ENCODE peak calls at places on chromosomes 3 and 15, in four cellular contexts. L is stimulated activated naive CD8-positive, alpha-beta T cell treated with anti-CD3 and anti-CD28 coated beads, Interleukin-15, amount 100 ng/mL, for 72 hours; X is osteoblast; T is T-helper 2 cell. H is an unnamed sample.

GRCh38 chr15:48962662-48963523 is 826 bp downstream of the SHC4 start:
- DNase-seq in T (peak; percentile 34), X (peak; percentile 79), L (no peak), H (peak; percentile 40)

GRCh38 chr3:138332472-138333073 is 2.9 kb upstream of the NME9 start:
- DNase-seq in X (peak; percentile 91), L (no peak), T (peak; percentile 39), H (no peak)

GRCh38 chr3:142782616-142783015 is 58.8 kb downstream of the TRPC1 start:
- DNase-seq in X (no peak), T (peak; percentile 3), L (no peak), H (no peak)

GRCh38 chr15:60381148-60381788 is 16.5 kb downstream of the ANXA2 start:
- DNase-seq in X (peak; percentile 77), L (no peak), T (no peak), H (no peak)

GRCh38 chr3:184765730-184766074 is 46.3 kb upstream of the VPS8 start:
- DNase-seq in T (no peak), X (peak; percentile 47), L (no peak), H (no peak)

GRCh38 chr3:188133646-188134045 is 20.3 kb upstream of the LPP start:
- DNase-seq in L (no peak), T (peak; percentile 8), X (peak; percentile 57), H (no peak)

GRCh38 chr3:4994144-4994730 is 15.0 kb downstream of the BHLHE40 start:
- DNase-seq in L (no peak), X (peak; percentile 79), T (no peak), H (no peak)

GRCh38 chr3:16849240-16849639 is 35.5 kb upstream of the PLCL2 start:
- DNase-seq in X (peak; percentile 9), T (peak; percentile 88), L (peak; percentile 44), H (no peak)

GRCh38 chr3:23481660-23482278 is 278.6 kb downstream of the UBE2E2 start:
- DNase-seq in X (no peak), L (no peak), T (no peak), H (no peak)

GRCh38 chr3:180085122-180085710 is 48.5 kb upstream of the PEX5L start:
- DNase-seq in X (no peak), L (no peak), T (peak; percentile 22), H (no peak)

GRCh38 chr3:65334045-65334665 is 646.4 kb upstream of the ADAMTS9 start:
- DNase-seq in X (no peak), T (no peak), L (no peak), H (peak; percentile 66)

GRCh38 chr3:141625506-141625905 is 112.6 kb upstream of the RNF7 start:
- DNase-seq in L (no peak), X (peak; percentile 95), T (no peak), H (peak; percentile 45)

GRCh38 chr15:100255644-100256043 is 86.1 kb downstream of the ADAMTS17 start:
- DNase-seq in X (no peak), T (no peak), L (no peak), H (no peak)

GRCh38 chr3:36969540-36970432 is 23.1 kb downstream of the EPM2AIP1 start:
- DNase-seq in L (peak; percentile 28), T (peak; percentile 91), X (peak; percentile 94), H (no peak)

GRCh38 chr3:134694946-134695543 is 44.2 kb upstream of the KY start:
- DNase-seq in L (no peak), T (no peak), X (no peak), H (no peak)

GRCh38 chr15:41607033-41607432 is 48.0 kb downstream of the TYRO3 start:
- DNase-seq in T (no peak), L (no peak), X (peak; percentile 93), H (no peak)

GRCh38 chr3:4340077-4340410 is 36.9 kb downstream of the SETMAR start:
- DNase-seq in X (no peak), L (no peak), T (no peak), H (no peak)

GRCh38 chr3:26623409-26624208 is 1.0 kb downstream of the LRRC3B start:
- DNase-seq in L (no peak), T (no peak), X (peak; percentile 41), H (no peak)

GRCh38 chr15:50390549-50391264 is 33.5 kb upstream of the USP8 start:
- DNase-seq in T (no peak), L (no peak), X (no peak), H (no peak)

GRCh38 chr3:25513642-25514266 is 85.7 kb downstream of the RARB start:
- DNase-seq in T (no peak), X (no peak), L (no peak), H (no peak)

GRCh38 chr15:56832125-56832524 is 86.3 kb upstream of the TCF12 start:
- DNase-seq in T (no peak), L (no peak), X (no peak), H (peak; percentile 32)

GRCh38 chr3:127699098-127699945 is 26.6 kb downstream of the ABTB1 start:
- DNase-seq in T (no peak), L (no peak), X (no peak), H (peak; percentile 17)

GRCh38 chr3:12838179-12838965 is 3.0 kb downstream of the RPL32 start:
- DNase-seq in X (no peak), L (no peak), T (no peak), H (no peak)

GRCh38 chr3:110865934-110866333 is 205.7 kb upstream of the NECTIN3 start:
- DNase-seq in T (no peak), L (no peak), X (no peak), H (no peak)

GRCh38 chr3:151580592-151580991 is 119.7 kb upstream of the IGSF10 start:
- DNase-seq in T (no peak), L (no peak), X (peak; percentile 49), H (no peak)

GRCh38 chr15:70259030-70259424 is 161.3 kb upstream of the TLE3 start:
- DNase-seq in L (peak; percentile 34), T (peak; percentile 68), X (peak; percentile 98), H (peak; percentile 63)

GRCh38 chr3:177676148-177676547 is 478.9 kb upstream of the TBL1XR1 start:
- DNase-seq in X (no peak), L (no peak), T (no peak), H (no peak)

GRCh38 chr3:10344147-10344943 is 23.4 kb upstream of the SEC13 start:
- DNase-seq in L (peak; percentile 59), X (peak; percentile 95), T (peak; percentile 49), H (peak; percentile 42)

GRCh38 chr3:157499342-157499963 is 3.8 kb downstream of the VEPH1 start:
- DNase-seq in X (no peak), L (peak; percentile 2), T (no peak), H (no peak)

GRCh38 chr3:98695816-98696215 is 67.3 kb upstream of the ST3GAL6 start:
- DNase-seq in L (no peak), X (peak; percentile 86), T (no peak), H (no peak)

GRCh38 chr3:51706788-51707731 is at the start of gene GRM2:
- DNase-seq in T (no peak), X (peak; percentile 99), L (no peak), H (peak; percentile 87)

GRCh38 chr3:56917337-56917697 is 115.6 kb upstream of the ARHGEF3 start:
- DNase-seq in X (no peak), T (peak; percentile 54), L (no peak), H (no peak)

GRCh38 chr15:44028349-44028748 is 166.7 kb downstream of the FRMD5 start:
- DNase-seq in X (peak; percentile 43), L (no peak), T (no peak), H (no peak)

GRCh38 chr3:162096874-162097273 is 600.3 kb downstream of the OTOL1 start:
- DNase-seq in X (no peak), L (no peak), T (no peak), H (no peak)

GRCh38 chr3:183577336-183577735 is 21.8 kb upstream of the KLHL6 start:
- DNase-seq in L (no peak), T (no peak), X (no peak), H (no peak)

GRCh38 chr3:119831941-119832371 is 50.1 kb downstream of the NR1I2 start:
- DNase-seq in T (no peak), L (no peak), X (peak; percentile 44), H (no peak)